ENCODE peak calls at places on chromosome 19, in nine cellular contexts. One of them, this sample, is unnamed.

GRCh38 chr19:58033741-58034475 is at the start of gene ZSCAN1:
- DNase-seq in IMR-90: peak
- DNase-seq in uterus: peak
- DNase-seq in breast epithelium: peak
- DNase-seq in stomach: peak
- DNase-seq in A549: no peak
- DNase-seq in tibial nerve: peak
- DNase-seq in HCT116: no peak
- DNase-seq in right lobe of liver: peak
- DNase-seq in this sample: peak

GRCh38 chr19:33864311-33864850 is 67.7 kb downstream of the KCTD15 start:
- DNase-seq in IMR-90: no peak
- DNase-seq in breast epithelium: no peak
- DNase-seq in A549: no peak
- DNase-seq in stomach: peak
- DNase-seq in tibial nerve: no peak
- DNase-seq in HCT116: no peak
- DNase-seq in right lobe of liver: no peak
- DNase-seq in uterus: no peak
- DNase-seq in this sample: no peak

GRCh38 chr19:53772943-53773342 is 51.2 kb downstream of the NLRP12 start:
- DNase-seq in IMR-90: peak
- DNase-seq in right lobe of liver: no peak
- DNase-seq in breast epithelium: no peak
- DNase-seq in tibial nerve: peak
- DNase-seq in HCT116: peak
- DNase-seq in uterus: peak
- DNase-seq in A549: peak
- DNase-seq in stomach: peak
- DNase-seq in this sample: no peak

GRCh38 chr19:4506449-4507149 is 11.7 kb downstream of the PLIN4 start:
- DNase-seq in right lobe of liver: no peak
- DNase-seq in uterus: no peak
- DNase-seq in A549: no peak
- DNase-seq in breast epithelium: no peak
- DNase-seq in stomach: no peak
- DNase-seq in HCT116: no peak
- DNase-seq in tibial nerve: no peak
- DNase-seq in IMR-90: peak
- DNase-seq in this sample: no peak

GRCh38 chr19:46994141-46994686 is 25.4 kb upstream of the NPAS1 start:
- DNase-seq in A549: no peak
- DNase-seq in tibial nerve: no peak
- DNase-seq in breast epithelium: no peak
- DNase-seq in IMR-90: no peak
- DNase-seq in right lobe of liver: no peak
- DNase-seq in uterus: no peak
- DNase-seq in HCT116: no peak
- DNase-seq in stomach: no peak
- DNase-seq in this sample: no peak

GRCh38 chr19:39845621-39846175 is 481 bp downstream of the FBL start:
- DNase-seq in stomach: no peak
- DNase-seq in right lobe of liver: no peak
- DNase-seq in IMR-90: no peak
- DNase-seq in A549: no peak
- DNase-seq in breast epithelium: no peak
- DNase-seq in uterus: no peak
- DNase-seq in tibial nerve: no peak
- DNase-seq in HCT116: no peak
- DNase-seq in this sample: no peak

GRCh38 chr19:19966862-19967261 is 66.1 kb downstream of the ZNF93 start:
- DNase-seq in IMR-90: no peak
- DNase-seq in right lobe of liver: no peak
- DNase-seq in uterus: no peak
- DNase-seq in stomach: no peak
- DNase-seq in tibial nerve: no peak
- DNase-seq in breast epithelium: no peak
- DNase-seq in HCT116: no peak
- DNase-seq in A549: no peak
- DNase-seq in this sample: no peak

GRCh38 chr19:10113592-10113963 is 2.1 kb downstream of the P2RY11 start:
- DNase-seq in A549: no peak
- DNase-seq in uterus: no peak
- DNase-seq in right lobe of liver: no peak
- DNase-seq in stomach: no peak
- DNase-seq in tibial nerve: no peak
- DNase-seq in IMR-90: no peak
- DNase-seq in HCT116: no peak
- DNase-seq in breast epithelium: no peak
- DNase-seq in this sample: no peak

GRCh38 chr19:3368441-3368795 is 2.0 kb downstream of the NFIC start:
- DNase-seq in right lobe of liver: no peak
- DNase-seq in uterus: no peak
- DNase-seq in tibial nerve: no peak
- DNase-seq in A549: no peak
- DNase-seq in IMR-90: no peak
- DNase-seq in HCT116: no peak
- DNase-seq in breast epithelium: no peak
- DNase-seq in stomach: no peak
- DNase-seq in this sample: no peak

GRCh38 chr19:7516281-7516862 is 469 bp downstream of the ZNF358 start:
- DNase-seq in stomach: no peak
- DNase-seq in tibial nerve: no peak
- DNase-seq in A549: no peak
- DNase-seq in HCT116: no peak
- DNase-seq in right lobe of liver: no peak
- DNase-seq in uterus: no peak
- DNase-seq in breast epithelium: no peak
- DNase-seq in IMR-90: no peak
- DNase-seq in this sample: no peak

GRCh38 chr19:46624958-46625661 is at the start of gene PTGIR:
- DNase-seq in right lobe of liver: no peak
- DNase-seq in uterus: peak
- DNase-seq in IMR-90: peak
- DNase-seq in A549: no peak
- DNase-seq in HCT116: no peak
- DNase-seq in breast epithelium: no peak
- DNase-seq in tibial nerve: peak
- DNase-seq in stomach: no peak
- DNase-seq in this sample: no peak

GRCh38 chr19:19643158-19644053 is at the start of gene GMIP:
- DNase-seq in HCT116: peak
- DNase-seq in tibial nerve: peak
- DNase-seq in breast epithelium: peak
- DNase-seq in stomach: peak
- DNase-seq in right lobe of liver: peak
- DNase-seq in A549: peak
- DNase-seq in IMR-90: peak
- DNase-seq in uterus: peak
- DNase-seq in this sample: peak

GRCh38 chr19:10467104-10467706 is 36.0 kb downstream of the KEAP1 start:
- DNase-seq in right lobe of liver: no peak
- DNase-seq in IMR-90: no peak
- DNase-seq in A549: no peak
- DNase-seq in uterus: no peak
- DNase-seq in breast epithelium: no peak
- DNase-seq in HCT116: no peak
- DNase-seq in stomach: no peak
- DNase-seq in tibial nerve: no peak
- DNase-seq in this sample: no peak

GRCh38 chr19:33241530-33242101 is 16.0 kb upstream of the SLC7A10 start:
- DNase-seq in breast epithelium: no peak
- DNase-seq in IMR-90: no peak
- DNase-seq in HCT116: no peak
- DNase-seq in A549: peak
- DNase-seq in right lobe of liver: no peak
- DNase-seq in uterus: peak
- DNase-seq in stomach: peak
- DNase-seq in tibial nerve: no peak
- DNase-seq in this sample: peak

GRCh38 chr19:5122671-5123409 is 153.9 kb downstream of the KDM4B start:
- DNase-seq in IMR-90: no peak
- DNase-seq in HCT116: no peak
- DNase-seq in right lobe of liver: no peak
- DNase-seq in stomach: no peak
- DNase-seq in breast epithelium: no peak
- DNase-seq in tibial nerve: no peak
- DNase-seq in uterus: no peak
- DNase-seq in A549: no peak
- DNase-seq in this sample: no peak

GRCh38 chr19:6033744-6034264 is 55.9 kb upstream of the RANBP3 start:
- DNase-seq in stomach: no peak
- DNase-seq in uterus: no peak
- DNase-seq in right lobe of liver: no peak
- DNase-seq in tibial nerve: no peak
- DNase-seq in A549: no peak
- DNase-seq in IMR-90: no peak
- DNase-seq in breast epithelium: peak
- DNase-seq in HCT116: no peak
- DNase-seq in this sample: no peak

GRCh38 chr19:14136509-14137281 is at the start of gene ASF1B:
- DNase-seq in uterus: peak
- DNase-seq in IMR-90: peak
- DNase-seq in A549: peak
- DNase-seq in HCT116: peak
- DNase-seq in stomach: peak
- DNase-seq in breast epithelium: peak
- DNase-seq in tibial nerve: peak
- DNase-seq in right lobe of liver: peak
- DNase-seq in this sample: peak
- TF ChIP-seq POLR2A in uterus: peak
- TF ChIP-seq POLR2A in IMR-90: peak
- TF ChIP-seq POLR2A in A549: peak
- TF ChIP-seq POLR2A in HCT116: peak
- TF ChIP-seq POLR2A in stomach: no peak
- TF ChIP-seq POLR2A in breast epithelium: peak
- TF ChIP-seq POLR2A in tibial nerve: peak
- TF ChIP-seq POLR2A in right lobe of liver: peak
- TF ChIP-seq POLR2A in this sample: peak

GRCh38 chr19:31356587-31357314 is 7.5 kb upstream of the TSHZ3 start:
- DNase-seq in uterus: no peak
- DNase-seq in tibial nerve: no peak
- DNase-seq in stomach: no peak
- DNase-seq in breast epithelium: no peak
- DNase-seq in HCT116: no peak
- DNase-seq in IMR-90: no peak
- DNase-seq in A549: no peak
- DNase-seq in right lobe of liver: peak
- DNase-seq in this sample: no peak
- TF ChIP-seq CTCF in uterus: no peak
- TF ChIP-seq CTCF in tibial nerve: peak
- TF ChIP-seq CTCF in stomach: no peak
- TF ChIP-seq CTCF in breast epithelium: no peak
- TF ChIP-seq CTCF in HCT116: no peak
- TF ChIP-seq CTCF in IMR-90: no peak
- TF ChIP-seq CTCF in A549: no peak
- TF ChIP-seq CTCF in right lobe of liver: peak
- TF ChIP-seq CTCF in this sample: peak

GRCh38 chr19:55640577-55641375 is at the start of gene ZNF580:
- DNase-seq in uterus: no peak
- DNase-seq in HCT116: no peak
- DNase-seq in A549: peak
- DNase-seq in IMR-90: peak
- DNase-seq in breast epithelium: peak
- DNase-seq in stomach: peak
- DNase-seq in tibial nerve: peak
- DNase-seq in right lobe of liver: peak
- DNase-seq in this sample: peak

GRCh38 chr19:55641376-55642152 is 762 bp downstream of the ZNF580 start:
- DNase-seq in tibial nerve: no peak
- DNase-seq in stomach: no peak
- DNase-seq in breast epithelium: no peak
- DNase-seq in IMR-90: peak
- DNase-seq in right lobe of liver: no peak
- DNase-seq in uterus: no peak
- DNase-seq in A549: peak
- DNase-seq in HCT116: no peak
- DNase-seq in this sample: no peak

GRCh38 chr19:55643003-55643732 is at the start of gene ZNF581:
- DNase-seq in A549: peak
- DNase-seq in IMR-90: peak
- DNase-seq in stomach: peak
- DNase-seq in HCT116: no peak
- DNase-seq in breast epithelium: peak
- DNase-seq in right lobe of liver: peak
- DNase-seq in tibial nerve: peak
- DNase-seq in uterus: peak
- DNase-seq in this sample: peak

GRCh38 chr19:55643733-55644116 is 276 bp downstream of the ZNF581 start:
- DNase-seq in breast epithelium: no peak
- DNase-seq in stomach: no peak
- DNase-seq in HCT116: no peak
- DNase-seq in right lobe of liver: no peak
- DNase-seq in tibial nerve: no peak
- DNase-seq in A549: no peak
- DNase-seq in uterus: no peak
- DNase-seq in IMR-90: no peak
- DNase-seq in this sample: no peak

DNA sequence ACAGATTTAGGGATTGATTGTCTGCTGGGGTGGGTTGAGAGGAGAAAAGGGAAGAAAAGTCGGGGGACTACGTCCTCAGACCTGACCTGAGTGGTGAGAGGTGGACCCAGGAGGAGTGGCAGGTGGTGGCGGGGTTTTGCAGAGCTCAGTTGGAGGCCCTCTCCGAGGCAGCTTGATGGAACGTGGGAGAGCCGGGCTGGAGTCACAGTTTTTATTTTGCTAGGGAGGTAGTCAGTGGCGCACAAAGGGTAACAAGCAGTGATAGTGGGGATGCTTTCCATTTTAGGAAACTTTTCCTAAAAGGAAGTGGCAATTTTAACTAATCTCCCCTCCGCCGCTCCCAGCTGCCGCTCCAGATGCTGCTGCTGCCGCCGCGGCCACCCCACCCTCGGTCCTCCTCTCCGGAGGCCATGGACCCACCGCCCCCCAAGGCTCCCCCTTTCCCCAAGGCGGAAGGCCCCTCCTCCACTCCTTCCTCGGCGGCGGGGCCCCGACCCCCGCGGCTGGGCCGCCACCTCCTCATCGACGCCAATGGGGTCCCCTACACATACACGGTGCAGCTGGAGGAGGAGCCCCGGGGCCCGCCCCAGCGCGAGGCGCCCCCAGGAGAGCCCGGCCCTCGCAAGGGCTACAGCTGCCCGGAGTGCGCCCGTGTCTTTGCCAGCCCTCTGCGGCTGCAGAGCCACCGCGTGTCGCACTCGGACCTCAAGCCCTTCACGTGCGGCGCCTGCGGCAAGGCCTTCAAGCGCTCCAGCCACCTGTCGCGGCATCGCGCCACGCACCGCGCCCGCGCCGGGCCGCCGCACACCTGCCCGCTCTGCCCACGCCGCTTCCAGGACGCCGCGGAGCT is 1.1 kb upstream of the ZNF581 start:
- DNase-seq in HCT116: no peak
- DNase-seq in breast epithelium: no peak
- DNase-seq in uterus: no peak
- DNase-seq in right lobe of liver: peak
- DNase-seq in stomach: peak
- DNase-seq in tibial nerve: no peak
- DNase-seq in A549: no peak
- DNase-seq in IMR-90: no peak
- DNase-seq in this sample: no peak
- TF ChIP-seq POLR2A in HCT116: no peak
- TF ChIP-seq POLR2A in breast epithelium: no peak
- TF ChIP-seq POLR2A in uterus: peak
- TF ChIP-seq POLR2A in right lobe of liver: no peak
- TF ChIP-seq POLR2A in stomach: no peak
- TF ChIP-seq POLR2A in tibial nerve: no peak
- TF ChIP-seq POLR2A in A549: peak
- TF ChIP-seq POLR2A in IMR-90: no peak
- TF ChIP-seq POLR2A in this sample: peak

GRCh38 chr19:35959040-35959967 is 23.1 kb downstream of the LRFN3 start:
- DNase-seq in breast epithelium: no peak
- DNase-seq in IMR-90: no peak
- DNase-seq in stomach: peak
- DNase-seq in A549: no peak
- DNase-seq in uterus: no peak
- DNase-seq in HCT116: no peak
- DNase-seq in right lobe of liver: peak
- DNase-seq in tibial nerve: no peak
- DNase-seq in this sample: peak
- TF ChIP-seq CTCF in breast epithelium: no peak
- TF ChIP-seq CTCF in IMR-90: peak
- TF ChIP-seq CTCF in stomach: no peak
- TF ChIP-seq CTCF in A549: peak
- TF ChIP-seq CTCF in uterus: peak
- TF ChIP-seq CTCF in HCT116: peak
- TF ChIP-seq CTCF in right lobe of liver: peak
- TF ChIP-seq CTCF in tibial nerve: no peak
- TF ChIP-seq CTCF in this sample: peak

This sample was measured in Peyer's patch.